ENCODE peak calls at places on chromosomes 7 and 10, in six cellular contexts. W is transverse colon, E is esophagus muscularis mucosa, X is HCT116, P is heart left ventricle, S is stomach. U is an unnamed sample. For H3K36me3 and H3K4me1, the result is how much of the 10 kb centered on the place peaks cover.

GRCh38 chr7:55366461-55367138 is 1.5 kb downstream of the LANCL2 start:
- DNase-seq in W (no peak), E (no peak), X (no peak), P (no peak), S (no peak), U (no peak)

GRCh38 chr10:1369665-1370064 is 313.5 kb downstream of the WDR37 start:
- DNase-seq in W (no peak), E (no peak), X (no peak), P (no peak), S (peak), U (no peak)

GRCh38 chr7:142788303-142789286 is 17.8 kb downstream of the PRSS2 start:
- DNase-seq in W (no peak), E (no peak), X (no peak), P (no peak), S (no peak), U (no peak)

GRCh38 chr10:16470747-16471146 is 33.9 kb downstream of the PTER start:
- DNase-seq in W (no peak), E (no peak), X (no peak), P (no peak), S (no peak), U (no peak)

GRCh38 chr10:26870766-26871165 is 10.0 kb upstream of the ABI1 start:
- DNase-seq in W (no peak), E (peak), X (no peak), P (no peak), S (no peak), U (no peak)

GRCh38 chr7:16667355-16667754 is 21.4 kb downstream of the BZW2 start:
- DNase-seq in W (no peak), E (no peak), X (no peak), P (no peak), S (no peak), U (no peak)

GRCh38 chr7:106598663-106599342 is 62.2 kb downstream of the CCDC71L start:
- DNase-seq in W (peak), E (no peak), X (peak), P (peak), S (peak), U (peak)

GRCh38 chr7:104207731-104208420 is at the start of gene ORC5:
- DNase-seq in W (peak), E (no peak), X (peak), P (peak), S (peak), U (peak)

GRCh38 chr7:135715055-135715522 is 12.9 kb downstream of the SLC13A4 start:
- DNase-seq in W (no peak), E (no peak), X (no peak), P (no peak), S (no peak), U (no peak)

GRCh38 chr7:107973861-107974260 is 29.1 kb downstream of the LAMB1 start:
- DNase-seq in W (no peak), E (no peak), X (no peak), P (no peak), S (no peak), U (no peak)

GRCh38 chr10:46232666-46233065 is 54.1 kb upstream of the ANTXRL start:
- DNase-seq in W (no peak), E (no peak), X (no peak), P (no peak), S (peak), U (no peak)

GRCh38 chr10:74825033-74825370 is 1.4 kb upstream of the KAT6B start:
- DNase-seq in W (peak), E (no peak), X (no peak), P (no peak), S (peak), U (peak)

GRCh38 chr7:36651404-36651803 is 72.9 kb downstream of the AOAH start:
- DNase-seq in W (no peak), E (peak), X (no peak), P (no peak), S (no peak), U (no peak)

GRCh38 chr7:91085175-91085574 is 179.1 kb upstream of the FZD1 start:
- DNase-seq in W (no peak), E (no peak), X (no peak), P (no peak), S (no peak), U (no peak)

DNA sequence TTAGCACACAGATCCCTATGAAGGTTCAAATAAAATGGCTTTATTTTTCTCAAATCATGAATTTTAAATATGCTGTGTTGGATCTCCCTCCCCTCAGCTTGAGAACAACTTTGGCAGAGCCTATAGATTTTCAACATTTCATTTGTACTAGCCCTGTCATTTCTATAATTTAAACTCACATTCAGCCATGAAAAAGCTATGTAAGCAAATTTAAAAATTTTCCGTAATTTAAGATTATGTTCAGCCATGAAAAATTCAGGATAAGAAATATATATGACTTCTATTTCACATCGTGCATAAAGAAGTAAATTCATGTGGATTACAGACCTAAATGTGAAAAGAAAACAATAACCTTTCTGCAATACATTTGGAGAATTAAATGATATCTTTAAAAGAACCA is 36.5 kb upstream of the SCIN start:
- DNase-seq in W (no peak), E (no peak), X (no peak), P (no peak), S (no peak), U (no peak)
- H3K36me3 ChIP-seq in W (under half), E (under half), X (under half), P (under half), S (under half), U (under half)

GRCh38 chr10:69048103-69048502 is 39.8 kb upstream of the SRGN start:
- DNase-seq in W (no peak), E (no peak), X (no peak), P (no peak), S (peak), U (peak)

GRCh38 chr10:69047111-69047837 is 40.6 kb upstream of the SRGN start:
- DNase-seq in W (no peak), E (no peak), X (no peak), P (no peak), S (no peak), U (no peak)

GRCh38 chr10:69051710-69052487 is 36.0 kb upstream of the SRGN start:
- DNase-seq in W (no peak), E (no peak), X (no peak), P (no peak), S (no peak), U (no peak)

GRCh38 chr10:69051303-69051702 is 36.6 kb upstream of the SRGN start:
- DNase-seq in W (peak), E (no peak), X (no peak), P (no peak), S (no peak), U (peak)

GRCh38 chr10:69049564-69049955 is 38.3 kb upstream of the SRGN start:
- DNase-seq in W (no peak), E (no peak), X (no peak), P (no peak), S (no peak), U (peak)
- H3K4me1 ChIP-seq in W (under half), E (under half), X (under half), P (under half), S (under half), U (under half)

GRCh38 chr10:80159166-80159888 is 26.8 kb downstream of the PLAC9 start:
- DNase-seq in W (no peak), E (no peak), X (no peak), P (no peak), S (no peak), U (no peak)
- TF ChIP-seq POLR2A in W (no peak), E (no peak), X (no peak), P (no peak), S (no peak), U (no peak)

GRCh38 chr7:98475352-98475751 is 74.5 kb upstream of the BAIAP2L1 start:
- DNase-seq in W (no peak), E (no peak), X (no peak), P (no peak), S (no peak), U (no peak)
- H3K36me3 ChIP-seq in W (under half), E (under half), X (under half), P (under half), S (under half), U (under half)